ENCODE peak calls at places on chromosomes 5 and 9, in four cellular contexts. X is neural crest cell; A is stimulated activated CD4-positive, alpha-beta T cell treated with anti-CD3 and anti-CD28 coated beads, Interleukin-4, amount 100 ng/mL, for 1 hour; M is endothelial cell. Z is an unnamed sample.
A peak's percentile ranks its signal among the peaks of the same experiment; 100 is the strongest.

GRCh38 chr5:107669543-107670027 is 1.2 kb downstream of the EFNA5 start:
- DNase-seq in X (peak; percentile 26), A (no peak), M (peak; percentile 52), Z (peak; percentile 36)

GRCh38 chr5:172044631-172045314 is 38.3 kb upstream of the FBXW11 start:
- DNase-seq in X (no peak), A (no peak), M (no peak), Z (no peak)

GRCh38 chr9:37034320-37034937 is 361 bp upstream of the PAX5 start:
- DNase-seq in X (no peak), A (peak; percentile 40), M (peak; percentile 58), Z (peak; percentile 59)

GRCh38 chr9:125436613-125437443 is 175.2 kb downstream of the GAPVD1 start:
- DNase-seq in X (no peak), A (no peak), M (no peak), Z (peak; percentile 19)

GRCh38 chr9:135228983-135229625 is 141.6 kb downstream of the OLFM1 start:
- DNase-seq in X (no peak), A (no peak), M (no peak), Z (no peak)

GRCh38 chr9:8719833-8720486 is 920.4 kb upstream of the DMAC1 start:
- DNase-seq in X (no peak), A (no peak), M (no peak), Z (no peak)

GRCh38 chr9:2874001-2874750 is 30.3 kb upstream of the PUM3 start:
- DNase-seq in X (no peak), A (no peak), M (no peak), Z (no peak)

GRCh38 chr5:117856706-117857105 is 1131.6 kb downstream of the DTWD2 start:
- DNase-seq in X (no peak), A (no peak), M (no peak), Z (no peak)

Z was measured in activated naive CD8-positive, alpha-beta T cell treated with anti-CD3 and anti-CD28 coated beads, Interleukin-2, amount 10 ng/mL, durations not matched to agents 7 days and 5 days.